ENCODE peak calls at places on chromosome 13, in five cellular contexts. P is CD8-positive, alpha-beta memory T cell; J is Calu3; A is small intestine; B is body of pancreas. W is an unnamed sample.

GRCh38 chr13:108776650-108777049 is 147.2 kb downstream of the MYO16 start:
- DNase-seq in P (no peak), J (no peak), A (no peak), B (no peak), W (no peak)

GRCh38 chr13:93496985-93497673 is 270.5 kb downstream of the GPC6 start:
- DNase-seq in P (no peak), J (no peak), A (no peak), B (no peak), W (no peak)

GRCh38 chr13:110334841-110335490 is 27.9 kb downstream of the COL4A2 start:
- DNase-seq in P (no peak), J (no peak), A (no peak), B (no peak), W (no peak)

GRCh38 chr13:76830805-76831204 is 55.4 kb downstream of the KCTD12 start:
- DNase-seq in P (no peak), J (no peak), A (no peak), B (no peak), W (no peak)

GRCh38 chr13:50224534-50224933 is 209.3 kb downstream of the KCNRG start:
- DNase-seq in P (no peak), J (no peak), A (no peak), B (no peak), W (no peak)

GRCh38 chr13:43363156-43363918 is 340.0 kb downstream of the DNAJC15 start:
- DNase-seq in P (no peak), J (no peak), A (no peak), B (no peak), W (no peak)

GRCh38 chr13:76489299-76489698 is 396.9 kb downstream of the KCTD12 start:
- DNase-seq in P (no peak), J (no peak), A (no peak), B (no peak), W (no peak)

GRCh38 chr13:20161275-20161950 is 561 bp upstream of the GJA3 start:
- DNase-seq in P (peak; percentile 74), J (peak; percentile 24), A (no peak), B (no peak), W (peak; percentile 27)

GRCh38 chr13:60260440-60260839 is 96.7 kb upstream of the DIAPH3 start:
- DNase-seq in P (no peak), J (no peak), A (no peak), B (no peak), W (no peak)

GRCh38 chr13:23626730-23627129 is 56.5 kb downstream of the TNFRSF19 start:
- DNase-seq in P (no peak), J (no peak), A (no peak), B (no peak), W (no peak)

GRCh38 chr13:40193290-40194203 is 472.9 kb downstream of the FOXO1 start:
- DNase-seq in P (no peak), J (no peak), A (no peak), B (no peak), W (no peak)